ENCODE peak calls at places on chromosomes 7 and 10, in five cellular contexts. Y, R, E, S and D are unnamed samples.
A peak's percentile ranks its signal among the peaks of the same experiment; 100 is the strongest.

GRCh38 chr10:123746016-123746415 is 79.9 kb downstream of the GPR26 start:
- DNase-seq in Y (no peak), R (no peak), E (no peak), S (no peak), D (no peak)

GRCh38 chr10:86803156-86803555 is 46.7 kb downstream of the BMPR1A start:
- DNase-seq in Y (no peak), R (no peak), E (no peak), S (no peak), D (no peak)

GRCh38 chr7:74379938-74380337 is 73.8 kb upstream of the GTF2IRD1 start:
- DNase-seq in Y (no peak), R (no peak), E (no peak), S (peak; percentile 81), D (no peak)

GRCh38 chr10:91683976-91684375 is 51.1 kb upstream of the PPP1R3C start:
- DNase-seq in Y (peak; percentile 36), R (no peak), E (no peak), S (no peak), D (no peak)

GRCh38 chr10:33460461-33461294 is 126.2 kb upstream of the NRP1 start:
- DNase-seq in Y (no peak), R (no peak), E (no peak), S (peak; percentile 1), D (no peak)

GRCh38 chr10:101161494-101162299 is 30.6 kb downstream of the TLX1 start:
- DNase-seq in Y (peak; percentile 77), R (peak; percentile 52), E (peak; percentile 66), S (peak; percentile 69), D (peak; percentile 54)

GRCh38 chr10:77592510-77592909 is 45.1 kb downstream of the KCNMA1 start:
- DNase-seq in Y (no peak), R (no peak), E (no peak), S (no peak), D (no peak)

GRCh38 chr10:125153693-125154490 is 6.5 kb downstream of the CTBP2 start:
- DNase-seq in Y (no peak), R (no peak), E (no peak), S (no peak), D (no peak)